ENCODE peak calls at places on chromosomes 12 and 14, in seven cellular contexts. W is choroid plexus epithelial cell, J is mesothelial cell of epicardium, V is cardiac fibroblast, H is PC-3, B is dorsolateral prefrontal cortex, C is A549. L is an unnamed sample.

GRCh38 chr12:25071366-25071765 is 122.5 kb upstream of the BCAT1 start:
- DNase-seq in W (no peak), J (no peak), V (no peak), H (no peak), B (no peak), C (no peak), L (no peak)

GRCh38 chr12:52873832-52874572 is 25.2 kb upstream of the KRT78 start:
- DNase-seq in W (peak), J (peak), V (peak), H (peak), B (peak), C (peak), L (peak)

GRCh38 chr12:15535287-15535895 is 213.1 kb downstream of the PTPRO start:
- DNase-seq in W (no peak), J (no peak), V (no peak), H (no peak), B (no peak), C (no peak), L (no peak)

GRCh38 chr14:93954900-93955891 is 21.2 kb downstream of the ASB2 start:
- DNase-seq in W (no peak), J (no peak), V (no peak), H (no peak), B (no peak), C (no peak), L (peak)

GRCh38 chr14:91996951-91997371 is 42.9 kb downstream of the TRIP11 start:
- DNase-seq in W (peak), J (no peak), V (peak), H (peak), B (no peak), C (peak), L (no peak)

GRCh38 chr14:60508707-60509437 is at the start of gene SIX6:
- DNase-seq in W (peak), J (no peak), V (no peak), H (no peak), B (no peak), C (no peak), L (no peak)

GRCh38 chr12:93184664-93185368 is 192.9 kb upstream of the NUDT4 start:
- DNase-seq in W (no peak), J (no peak), V (peak), H (no peak), B (no peak), C (no peak), L (no peak)

GRCh38 chr14:88078525-88078924 is 73.6 kb downstream of the GPR65 start:
- DNase-seq in W (no peak), J (no peak), V (no peak), H (no peak), B (no peak), C (no peak), L (no peak)

GRCh38 chr12:101001669-101002068 is 207.1 kb downstream of the ANO4 start:
- DNase-seq in W (no peak), J (no peak), V (no peak), H (peak), B (no peak), C (no peak), L (no peak)

GRCh38 chr14:32709072-32709471 is 229.6 kb upstream of the NPAS3 start:
- DNase-seq in W (peak), J (no peak), V (peak), H (peak), B (no peak), C (no peak), L (no peak)

GRCh38 chr14:96894966-96895365 is 97.8 kb downstream of the VRK1 start:
- DNase-seq in W (peak), J (no peak), V (peak), H (peak), B (no peak), C (no peak), L (no peak)

GRCh38 chr14:103561381-103562134 is 899 bp downstream of the BAG5 start:
- DNase-seq in W (peak), J (no peak), V (peak), H (peak), B (no peak), C (no peak), L (no peak)

GRCh38 chr14:90405101-90405500 is 8.3 kb downstream of the CALM1 start:
- DNase-seq in W (no peak), J (no peak), V (no peak), H (no peak), B (no peak), C (no peak), L (no peak)

GRCh38 chr14:62602712-62603111 is 442.5 kb downstream of the KCNH5 start:
- DNase-seq in W (no peak), J (no peak), V (no peak), H (no peak), B (no peak), C (no peak), L (no peak)

GRCh38 chr12:120394483-120395367 is 25.8 kb upstream of the MSI1 start:
- DNase-seq in W (no peak), J (no peak), V (no peak), H (peak), B (no peak), C (no peak), L (no peak)

GRCh38 chr12:40168868-40169267 is 55.9 kb upstream of the LRRK2 start:
- DNase-seq in W (no peak), J (no peak), V (no peak), H (no peak), B (no peak), C (no peak), L (no peak)

GRCh38 chr14:69135133-69135532 is 17.8 kb downstream of the DCAF5 start:
- DNase-seq in W (no peak), J (no peak), V (no peak), H (no peak), B (no peak), C (no peak), L (no peak)

GRCh38 chr14:50831704-50832130 is 755 bp upstream of the NIN start:
- DNase-seq in W (no peak), J (no peak), V (no peak), H (no peak), B (no peak), C (no peak), L (no peak)

GRCh38 chr14:81137316-81137715 is 83.4 kb downstream of the GTF2A1 start:
- DNase-seq in W (peak), J (no peak), V (peak), H (peak), B (no peak), C (peak), L (no peak)

GRCh38 chr12:111166779-111167540 is 201.9 kb downstream of the PHETA1 start:
- DNase-seq in W (no peak), J (no peak), V (no peak), H (no peak), B (peak), C (no peak), L (no peak)

GRCh38 chr12:114898159-114898558 is 214.2 kb upstream of the TBX3 start:
- DNase-seq in W (no peak), J (no peak), V (no peak), H (no peak), B (no peak), C (no peak), L (no peak)

GRCh38 chr12:44930972-44931600 is 55.0 kb upstream of the NELL2 start:
- DNase-seq in W (peak), J (no peak), V (peak), H (peak), B (no peak), C (peak), L (no peak)

GRCh38 chr12:113005759-113006158 is 27.4 kb downstream of the OAS2 start:
- DNase-seq in W (no peak), J (no peak), V (peak), H (peak), B (no peak), C (peak), L (no peak)

GRCh38 chr12:123078531-123079123 is 72.3 kb downstream of the PITPNM2 start:
- DNase-seq in W (no peak), J (no peak), V (no peak), H (no peak), B (no peak), C (no peak), L (no peak)

GRCh38 chr14:41663478-41663845 is 56.8 kb downstream of the LRFN5 start:
- DNase-seq in W (peak), J (no peak), V (peak), H (peak), B (no peak), C (no peak), L (no peak)

DNA sequence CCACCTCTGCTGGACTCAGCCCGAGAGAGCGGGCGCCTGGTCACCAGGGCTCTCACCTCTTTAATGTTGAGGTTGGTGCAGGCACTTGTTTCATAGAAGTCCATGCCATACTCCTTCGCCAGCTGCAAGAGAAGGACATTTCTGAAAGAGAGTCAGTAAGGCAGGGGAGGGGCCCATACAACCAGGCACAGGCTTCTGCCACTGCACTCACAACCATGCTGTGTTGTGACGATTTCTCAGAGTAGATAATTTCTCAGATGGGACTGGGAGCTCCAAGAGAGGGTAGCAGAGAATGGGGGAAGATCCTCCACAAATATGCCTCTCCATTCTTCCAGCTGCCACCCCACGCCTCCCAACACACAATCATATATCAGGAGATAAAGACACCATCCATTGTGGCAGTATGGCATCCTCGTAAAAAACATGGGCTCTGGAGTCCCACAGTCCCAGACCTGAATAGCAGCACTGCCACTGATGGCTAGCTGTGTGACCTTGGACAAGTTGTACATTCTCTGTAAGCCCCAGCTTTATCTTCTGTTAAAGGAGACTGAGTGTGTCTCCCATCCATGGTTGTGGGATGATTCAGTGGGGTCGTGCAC is 6.2 kb upstream of the GPX2 start:
- DNase-seq in W (peak), J (no peak), V (no peak), H (no peak), B (no peak), C (no peak), L (no peak)
- TF ChIP-seq CTCF in W (no peak), J (no peak), V (no peak), H (no peak), B (no peak), C (no peak), L (no peak)

GRCh38 chr12:2052861-2053674 is at the start of gene CACNA1C:
- DNase-seq in W (peak), J (peak), V (peak), H (no peak), B (peak), C (no peak), L (peak)
- TF ChIP-seq CTCF in W (peak), J (no peak), V (peak), H (no peak), B (peak), C (no peak), L (no peak)

GRCh38 chr14:67618617-67619063 is 1.1 kb upstream of the ARG2 start:
- DNase-seq in W (peak), J (no peak), V (peak), H (peak), B (no peak), C (peak), L (no peak)

GRCh38 chr14:67623114-67623513 is 3.4 kb downstream of the ARG2 start:
- DNase-seq in W (peak), J (no peak), V (peak), H (peak), B (no peak), C (no peak), L (no peak)

GRCh38 chr14:67622675-67623074 is 3.0 kb downstream of the ARG2 start:
- DNase-seq in W (peak), J (no peak), V (peak), H (peak), B (peak), C (no peak), L (no peak)

GRCh38 chr14:67620217-67620789 is 583 bp downstream of the ARG2 start:
- DNase-seq in W (peak), J (no peak), V (no peak), H (peak), B (peak), C (peak), L (no peak)

GRCh38 chr14:67619446-67620216 is at the start of gene ARG2:
- DNase-seq in W (peak), J (peak), V (peak), H (peak), B (peak), C (peak), L (peak)
- TF ChIP-seq CTCF in W (no peak), J (no peak), V (no peak), H (peak), B (no peak), C (no peak), L (no peak)

DNA sequence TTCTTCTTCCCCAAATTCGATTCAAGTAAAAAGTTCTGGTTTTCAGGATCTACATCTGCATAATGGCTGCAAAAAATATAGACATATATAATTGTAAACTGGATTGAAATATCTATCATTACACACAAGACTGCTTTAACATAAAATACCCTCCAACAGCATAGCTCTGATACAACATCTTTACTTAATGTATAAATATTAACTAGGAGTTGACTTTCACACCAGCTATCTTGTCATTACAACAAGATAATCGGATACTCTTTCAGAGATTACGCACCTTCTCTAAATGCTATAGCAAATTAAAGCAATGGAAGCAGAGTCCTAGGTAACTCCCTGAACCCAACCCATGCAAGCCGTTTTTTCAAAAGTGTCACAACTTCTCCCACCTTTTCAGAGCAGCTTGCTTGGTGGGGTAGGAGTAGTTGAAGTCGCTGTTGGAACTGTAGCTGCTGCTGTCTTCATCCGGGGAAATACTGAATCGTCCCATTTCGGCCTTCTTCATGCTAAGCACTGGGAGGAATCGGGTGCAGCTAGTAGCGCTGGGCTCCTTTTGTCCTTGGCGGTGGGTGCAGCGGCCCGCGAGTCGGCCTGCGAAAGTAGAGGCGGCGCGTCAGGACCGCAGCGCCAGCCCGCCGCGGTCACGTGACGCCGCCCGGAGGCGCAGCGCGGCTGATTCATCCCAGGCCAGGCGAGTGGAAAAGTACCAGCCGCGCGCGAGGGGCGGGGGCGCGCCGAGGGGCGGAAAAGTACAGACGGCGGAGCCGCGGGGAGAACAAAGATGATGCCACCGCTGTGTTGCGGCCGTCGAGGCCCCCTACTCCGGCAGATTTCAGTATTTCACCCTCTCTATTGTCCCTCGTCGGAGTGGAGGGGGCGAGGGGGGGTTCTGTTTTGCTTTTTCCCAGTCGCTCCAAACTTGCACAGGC is 1.5 kb downstream of the SLC38A2 start:
- DNase-seq in W (peak), J (peak), V (peak), H (peak), B (peak), C (peak), L (peak)
- TF ChIP-seq CTCF in W (no peak), J (peak), V (no peak), H (no peak), B (peak), C (no peak), L (no peak)

DNA sequence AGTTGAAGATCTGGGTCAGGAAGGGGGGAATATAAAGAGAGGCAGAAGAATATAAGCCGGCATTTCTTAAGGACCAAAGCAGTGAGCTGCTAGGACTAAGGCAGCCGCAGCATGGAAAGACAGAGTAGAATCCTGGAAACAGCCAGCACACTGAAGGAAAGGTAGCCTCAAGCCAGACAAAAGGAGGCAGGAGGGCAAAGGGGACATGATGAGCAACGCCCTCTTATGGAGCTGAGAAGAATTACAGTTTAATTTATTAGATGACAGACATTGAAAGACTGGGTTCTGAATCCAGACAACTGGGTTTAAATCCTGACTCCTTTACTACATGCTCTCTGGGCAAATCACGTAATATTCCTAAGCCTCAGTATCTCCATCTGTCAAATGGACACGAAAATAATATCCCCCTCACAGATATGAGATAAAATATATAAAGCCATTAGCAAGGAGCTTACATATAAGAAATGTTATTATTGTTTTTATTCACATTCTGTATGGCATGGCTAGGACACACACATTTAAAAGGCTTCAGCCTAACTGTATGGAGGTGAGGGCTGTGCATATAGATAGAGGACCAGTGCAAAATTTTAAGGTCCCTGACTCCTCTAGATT is 8.1 kb upstream of the PCED1B start:
- DNase-seq in W (no peak), J (no peak), V (peak), H (peak), B (no peak), C (no peak), L (no peak)
- TF ChIP-seq CTCF in W (peak), J (peak), V (peak), H (peak), B (no peak), C (peak), L (peak)

L was measured in CD4-positive, alpha-beta T cell.